ENCODE peak calls at places on chromosomes 3 and 15, in five cellular contexts. S is GM23338; P is CD8-positive, alpha-beta memory T cell; Y is neural progenitor cell; K is cardiac muscle cell. X is an unnamed sample.

GRCh38 chr3:52518723-52519444 is 14.8 kb downstream of the NT5DC2 start:
- DNase-seq in S (peak; percentile 78), P (no peak), Y (no peak), K (no peak), X (no peak)

GRCh38 chr3:71978150-71978721 is 193.3 kb upstream of the PROK2 start:
- DNase-seq in S (no peak), P (no peak), Y (no peak), K (no peak), X (no peak)

GRCh38 chr15:36644156-36644896 is 64.9 kb downstream of the CDIN1 start:
- DNase-seq in S (no peak), P (no peak), Y (peak; percentile 47), K (no peak), X (no peak)

GRCh38 chr15:45522179-45522930 is at the start of gene SLC30A4:
- DNase-seq in S (peak; percentile 62), P (peak; percentile 64), Y (peak; percentile 81), K (peak; percentile 74), X (peak; percentile 65)

GRCh38 chr3:191330309-191330712 is at the start of gene UTS2B:
- DNase-seq in S (peak; percentile 13), P (no peak), Y (peak; percentile 13), K (no peak), X (no peak)

GRCh38 chr3:39267631-39268553 is 11.9 kb downstream of the CX3CR1 start:
- DNase-seq in S (no peak), P (peak; percentile 71), Y (no peak), K (no peak), X (no peak)

GRCh38 chr3:38586546-38587520 is 62.7 kb downstream of the SCN5A start:
- DNase-seq in S (no peak), P (no peak), Y (no peak), K (no peak), X (peak; percentile 2)

GRCh38 chr3:187012609-187013051 is 82.3 kb downstream of the ST6GAL1 start:
- DNase-seq in S (no peak), P (no peak), Y (no peak), K (no peak), X (no peak)

GRCh38 chr3:188152660-188153497 is 1.1 kb upstream of the LPP start:
- DNase-seq in S (peak; percentile 83), P (peak; percentile 1), Y (peak; percentile 44), K (peak; percentile 41), X (no peak)

GRCh38 chr15:50798684-50799083 is 33.2 kb upstream of the SPPL2A start:
- DNase-seq in S (no peak), P (no peak), Y (no peak), K (no peak), X (no peak)

GRCh38 chr3:55491296-55491816 is 4.2 kb upstream of the WNT5A start:
- DNase-seq in S (no peak), P (no peak), Y (no peak), K (no peak), X (no peak)

GRCh38 chr15:35141743-35142356 is 56.8 kb upstream of the NANOGP8 start:
- DNase-seq in S (no peak), P (no peak), Y (no peak), K (peak; percentile 13), X (no peak)

GRCh38 chr15:73599934-73600333 is 33.3 kb downstream of the NPTN start:
- DNase-seq in S (no peak), P (no peak), Y (no peak), K (no peak), X (no peak)

GRCh38 chr3:197953325-197953724 is 3.3 kb downstream of the RPL35A start:
- DNase-seq in S (no peak), P (no peak), Y (no peak), K (no peak), X (no peak)

GRCh38 chr3:14126017-14126902 is 1.4 kb downstream of the TMEM43 start:
- DNase-seq in S (no peak), P (no peak), Y (no peak), K (no peak), X (no peak)

GRCh38 chr15:72859757-72860145 is 76.2 kb upstream of the ADPGK start:
- DNase-seq in S (no peak), P (no peak), Y (no peak), K (no peak), X (no peak)

GRCh38 chr3:138608322-138609214 is at the start of gene FAIM:
- DNase-seq in S (peak; percentile 78), P (peak; percentile 54), Y (peak; percentile 71), K (peak; percentile 70), X (peak; percentile 80)

GRCh38 chr15:73745073-73745472 is 8.1 kb downstream of the INSYN1 start:
- DNase-seq in S (no peak), P (no peak), Y (no peak), K (no peak), X (no peak)

GRCh38 chr15:84685304-84685703 is 27.3 kb upstream of the NMB start:
- DNase-seq in S (no peak), P (no peak), Y (no peak), K (no peak), X (peak; percentile 26)

GRCh38 chr15:25717861-25718504 is 145.1 kb downstream of the ATP10A start:
- DNase-seq in S (no peak), P (no peak), Y (no peak), K (no peak), X (peak; percentile 42)

GRCh38 chr3:117761992-117762944 is 1052.7 kb downstream of the TUSC7 start:
- DNase-seq in S (no peak), P (no peak), Y (no peak), K (no peak), X (no peak)

GRCh38 chr15:98025237-98025636 is 64.7 kb downstream of the ARRDC4 start:
- DNase-seq in S (peak; percentile 8), P (no peak), Y (no peak), K (no peak), X (no peak)

GRCh38 chr15:63857459-63857856 is 23.7 kb upstream of the HERC1 start:
- DNase-seq in S (no peak), P (no peak), Y (no peak), K (no peak), X (no peak)
- H3K27ac ChIP-seq in S (no peak overlapping the region), P (no peak overlapping the region), Y (no peak overlapping the region), K (peak overlapping the region; percentile 2), X (no peak overlapping the region)

GRCh38 chr3:150421256-150421655 is 13.2 kb downstream of the TSC22D2 start:
- DNase-seq in S (no peak), P (no peak), Y (peak; percentile 66), K (no peak), X (no peak)

GRCh38 chr3:150419076-150419868 is 11.2 kb downstream of the TSC22D2 start:
- DNase-seq in S (no peak), P (no peak), Y (no peak), K (no peak), X (no peak)

GRCh38 chr3:150426292-150426691 is 18.2 kb downstream of the TSC22D2 start:
- DNase-seq in S (no peak), P (no peak), Y (no peak), K (no peak), X (no peak)

GRCh38 chr3:150419959-150420358 is 11.9 kb downstream of the TSC22D2 start:
- DNase-seq in S (no peak), P (no peak), Y (no peak), K (no peak), X (no peak)

GRCh38 chr3:150421799-150422548 is 13.9 kb downstream of the TSC22D2 start:
- DNase-seq in S (no peak), P (no peak), Y (no peak), K (no peak), X (no peak)
- H3K27ac ChIP-seq in S (no peak overlapping the region), P (no peak overlapping the region), Y (no peak overlapping the region), K (no peak overlapping the region), X (no peak overlapping the region)

DNA sequence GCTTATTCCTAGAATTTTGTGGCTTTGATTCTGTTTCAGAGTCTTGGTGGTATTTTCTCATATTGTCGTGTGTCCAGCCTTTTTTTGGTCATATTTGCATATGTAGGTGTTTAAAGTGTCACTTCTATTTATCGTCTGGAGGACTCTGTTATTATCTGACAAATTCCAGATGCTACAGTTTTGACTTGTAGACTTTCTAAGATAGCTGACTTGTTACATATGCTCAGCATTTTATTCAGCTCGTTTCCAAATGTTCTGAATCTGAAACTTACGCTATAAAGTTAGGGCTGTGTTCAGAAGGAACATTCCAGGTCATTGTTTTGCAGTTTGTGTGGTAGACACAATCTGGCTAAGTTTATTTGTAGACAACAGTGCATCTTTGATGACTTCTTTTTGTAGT is 1.9 kb downstream of the PPP4R2 start:
- DNase-seq in S (no peak), P (no peak), Y (no peak), K (no peak), X (no peak)
- H3K27ac ChIP-seq in S (no peak overlapping the region), P (peak overlapping the region; percentile 7), Y (no peak overlapping the region), K (peak overlapping the region; percentile 98), X (no peak overlapping the region)

DNA sequence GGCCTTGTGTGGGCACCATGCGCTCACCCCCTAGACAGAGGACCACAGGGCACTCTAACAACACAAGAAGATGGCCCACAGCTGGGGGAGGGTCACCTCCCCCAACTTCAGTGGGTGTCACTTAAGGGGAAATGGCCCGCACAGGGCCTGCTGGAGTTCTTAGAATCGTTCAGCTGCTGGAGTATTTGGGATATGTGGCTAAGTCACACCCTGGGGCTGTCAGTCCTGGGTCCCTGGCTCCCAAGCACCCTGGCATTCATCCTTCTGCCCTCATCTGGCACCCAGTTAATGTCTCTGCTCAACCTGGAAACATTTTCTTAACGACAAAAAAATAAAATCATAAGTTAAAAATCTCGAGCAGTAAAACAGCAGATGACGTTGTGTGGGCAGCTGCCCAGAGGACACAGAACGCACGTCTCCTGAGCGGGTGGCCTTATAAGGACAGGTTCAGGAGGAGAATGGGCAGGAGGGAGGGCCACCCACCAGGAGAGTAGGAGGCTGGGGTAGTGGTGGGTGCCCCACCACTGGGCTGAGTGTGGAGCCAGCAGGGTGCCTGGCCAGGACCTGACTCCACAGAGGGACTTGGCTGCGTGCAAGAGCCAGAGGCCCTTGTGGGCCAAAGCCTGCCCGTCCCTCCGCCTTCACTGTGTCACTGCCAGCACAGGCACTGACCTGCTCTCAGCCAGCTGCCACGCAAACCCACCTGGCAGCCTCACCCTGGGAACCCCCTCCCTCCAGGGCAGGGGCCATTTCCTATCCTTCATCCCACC is 11.5 kb downstream of the KBTBD13 start:
- DNase-seq in S (no peak), P (no peak), Y (no peak), K (no peak), X (no peak)
- H3K27ac ChIP-seq in S (no peak overlapping the region), P (no peak overlapping the region), Y (no peak overlapping the region), K (peak overlapping the region; percentile 70), X (no peak overlapping the region)

GRCh38 chr3:129616291-129616690 is 9.8 kb upstream of the PLXND1 start:
- DNase-seq in S (no peak), P (no peak), Y (no peak), K (no peak), X (no peak)
- H3K27ac ChIP-seq in S (no peak overlapping the region), P (no peak overlapping the region), Y (no peak overlapping the region), K (no peak overlapping the region), X (no peak overlapping the region)

DNA sequence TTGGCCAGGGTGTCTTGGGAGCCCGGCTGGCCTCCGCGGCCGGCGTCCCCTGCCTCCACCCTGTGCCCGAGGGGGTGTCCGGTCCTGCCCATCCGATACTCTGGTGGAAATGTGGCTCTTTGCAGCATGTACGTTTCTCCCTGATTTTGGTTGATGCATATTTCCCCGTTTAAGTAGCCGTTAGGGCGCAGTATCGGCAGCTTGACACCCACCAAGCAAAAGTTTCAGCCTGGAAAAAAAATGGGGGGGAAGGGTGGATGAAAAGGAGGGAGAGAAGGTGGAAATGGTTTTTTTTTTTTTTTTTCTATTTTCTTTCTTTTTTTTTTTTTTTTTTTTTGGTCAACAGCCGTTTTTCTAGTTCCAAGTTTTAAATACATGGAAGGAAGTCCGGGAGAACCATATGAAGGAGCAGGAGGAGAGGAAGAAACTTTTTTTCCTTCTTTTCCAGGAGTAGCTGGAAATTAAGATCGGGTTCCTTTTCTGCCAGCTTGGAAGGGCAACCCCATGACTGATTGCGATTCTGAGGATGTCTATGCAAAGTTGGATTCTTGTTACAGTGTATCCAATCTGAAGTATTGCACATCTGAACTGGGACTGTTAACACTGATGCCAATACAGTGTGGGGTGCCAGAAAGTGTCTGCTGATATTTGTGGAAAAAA is 1.5 kb downstream of the RAP2B start:
- DNase-seq in S (peak; percentile 11), P (no peak), Y (no peak), K (peak; percentile 7), X (no peak)
- H3K27ac ChIP-seq in S (no peak overlapping the region), P (peak overlapping the region; percentile 73), Y (no peak overlapping the region), K (no peak overlapping the region), X (peak overlapping the region; percentile 73)

X was measured in WERI-Rb-1.